ENCODE peak calls at places on chromosomes 1 and 21, in six cellular contexts. One of them, this sample, is unnamed.

GRCh38 chr1:112298558-112298957 is 97.5 kb upstream of the CTTNBP2NL start:
- DNase-seq in foreskin fibroblast: peak
- DNase-seq in CD8-positive, alpha-beta memory T cell: peak
- DNase-seq in effector memory CD8-positive, alpha-beta T cell: peak
- DNase-seq in B cell: no peak
- DNase-seq in amygdala: no peak
- DNase-seq in this sample: no peak

GRCh38 chr1:113579256-113580018 is 179.8 kb downstream of the PHTF1 start:
- DNase-seq in foreskin fibroblast: no peak
- DNase-seq in CD8-positive, alpha-beta memory T cell: no peak
- DNase-seq in effector memory CD8-positive, alpha-beta T cell: no peak
- DNase-seq in B cell: no peak
- DNase-seq in amygdala: no peak
- DNase-seq in this sample: no peak

GRCh38 chr21:34946385-34947121 is 102.5 kb downstream of the RUNX1 start:
- DNase-seq in foreskin fibroblast: no peak
- DNase-seq in CD8-positive, alpha-beta memory T cell: no peak
- DNase-seq in effector memory CD8-positive, alpha-beta T cell: no peak
- DNase-seq in B cell: peak
- DNase-seq in amygdala: no peak
- DNase-seq in this sample: no peak

GRCh38 chr21:45098867-45099266 is 24.5 kb downstream of the ADARB1 start:
- DNase-seq in foreskin fibroblast: peak
- DNase-seq in CD8-positive, alpha-beta memory T cell: no peak
- DNase-seq in effector memory CD8-positive, alpha-beta T cell: no peak
- DNase-seq in B cell: no peak
- DNase-seq in amygdala: no peak
- DNase-seq in this sample: no peak

GRCh38 chr1:50570064-50570463 is 146.8 kb upstream of the DMRTA2 start:
- DNase-seq in foreskin fibroblast: no peak
- DNase-seq in CD8-positive, alpha-beta memory T cell: no peak
- DNase-seq in effector memory CD8-positive, alpha-beta T cell: no peak
- DNase-seq in B cell: no peak
- DNase-seq in amygdala: no peak
- DNase-seq in this sample: no peak

GRCh38 chr1:221439008-221439733 is 302.7 kb downstream of the DUSP10 start:
- DNase-seq in foreskin fibroblast: peak
- DNase-seq in CD8-positive, alpha-beta memory T cell: peak
- DNase-seq in effector memory CD8-positive, alpha-beta T cell: peak
- DNase-seq in B cell: peak
- DNase-seq in amygdala: no peak
- DNase-seq in this sample: peak

GRCh38 chr1:204751883-204752687 is 66.5 kb upstream of the LRRN2 start:
- DNase-seq in foreskin fibroblast: no peak
- DNase-seq in CD8-positive, alpha-beta memory T cell: no peak
- DNase-seq in effector memory CD8-positive, alpha-beta T cell: no peak
- DNase-seq in B cell: no peak
- DNase-seq in amygdala: no peak
- DNase-seq in this sample: no peak

GRCh38 chr1:71307451-71307850 is 226.6 kb upstream of the ZRANB2 start:
- DNase-seq in foreskin fibroblast: peak
- DNase-seq in CD8-positive, alpha-beta memory T cell: no peak
- DNase-seq in effector memory CD8-positive, alpha-beta T cell: no peak
- DNase-seq in B cell: no peak
- DNase-seq in amygdala: no peak
- DNase-seq in this sample: no peak

GRCh38 chr1:62962014-62962793 is 178.3 kb downstream of the ATG4C start:
- DNase-seq in foreskin fibroblast: no peak
- DNase-seq in CD8-positive, alpha-beta memory T cell: no peak
- DNase-seq in effector memory CD8-positive, alpha-beta T cell: no peak
- DNase-seq in B cell: no peak
- DNase-seq in amygdala: no peak
- DNase-seq in this sample: no peak

GRCh38 chr1:3507636-3508275 is 53.3 kb downstream of the ARHGEF16 start:
- DNase-seq in foreskin fibroblast: no peak
- DNase-seq in CD8-positive, alpha-beta memory T cell: no peak
- DNase-seq in effector memory CD8-positive, alpha-beta T cell: no peak
- DNase-seq in B cell: no peak
- DNase-seq in amygdala: no peak
- DNase-seq in this sample: no peak

GRCh38 chr1:183783342-183783741 is 21.6 kb upstream of the RGL1 start:
- DNase-seq in foreskin fibroblast: peak
- DNase-seq in CD8-positive, alpha-beta memory T cell: no peak
- DNase-seq in effector memory CD8-positive, alpha-beta T cell: no peak
- DNase-seq in B cell: no peak
- DNase-seq in amygdala: no peak
- DNase-seq in this sample: no peak

GRCh38 chr1:17030186-17030585 is 18.5 kb upstream of the ATP13A2 start:
- DNase-seq in foreskin fibroblast: no peak
- DNase-seq in CD8-positive, alpha-beta memory T cell: no peak
- DNase-seq in effector memory CD8-positive, alpha-beta T cell: no peak
- DNase-seq in B cell: no peak
- DNase-seq in amygdala: no peak
- DNase-seq in this sample: no peak

GRCh38 chr1:52264530-52265115 is 101.4 kb downstream of the CC2D1B start:
- DNase-seq in foreskin fibroblast: no peak
- DNase-seq in CD8-positive, alpha-beta memory T cell: no peak
- DNase-seq in effector memory CD8-positive, alpha-beta T cell: no peak
- DNase-seq in B cell: no peak
- DNase-seq in amygdala: no peak
- DNase-seq in this sample: no peak